ENCODE peak calls at places on chromosomes 7 and 10, in six cellular contexts. K is SK-N-SH, A is fibroblast of lung, U is kidney, Y is mammary epithelial cell, L is colonic mucosa. S is an unnamed sample.

GRCh38 chr7:111274882-111275281 is 184.0 kb downstream of the LRRN3 start:
- DNase-seq in K (no peak), A (peak), U (no peak), Y (no peak), L (no peak), S (no peak)

GRCh38 chr10:90269699-90270098 is 568.3 kb downstream of the KIF20B start:
- DNase-seq in K (no peak), A (no peak), U (no peak), Y (no peak), L (no peak), S (no peak)

GRCh38 chr7:65910237-65910636 is 37.4 kb downstream of the VKORC1L1 start:
- DNase-seq in K (no peak), A (peak), U (no peak), Y (no peak), L (no peak), S (no peak)

GRCh38 chr7:139899328-139900020 is 70.4 kb downstream of the TBXAS1 start:
- DNase-seq in K (no peak), A (peak), U (no peak), Y (no peak), L (no peak), S (no peak)

GRCh38 chr7:31782411-31782991 is 95.5 kb downstream of the PPP1R17 start:
- DNase-seq in K (peak), A (peak), U (no peak), Y (peak), L (no peak), S (peak)

GRCh38 chr7:106611911-106612310 is 49.0 kb downstream of the CCDC71L start:
- DNase-seq in K (no peak), A (no peak), U (no peak), Y (peak), L (no peak), S (no peak)

GRCh38 chr10:130934333-130935035 is 377.0 kb downstream of the TCERG1L start:
- DNase-seq in K (no peak), A (no peak), U (no peak), Y (no peak), L (no peak), S (peak)

GRCh38 chr7:30225863-30226361 is 58.5 kb upstream of the ZNRF2 start:
- DNase-seq in K (peak), A (peak), U (peak), Y (peak), L (peak), S (no peak)

GRCh38 chr10:100014129-100014762 is 4.5 kb upstream of the DNMBP start:
- DNase-seq in K (no peak), A (no peak), U (no peak), Y (no peak), L (no peak), S (no peak)

DNA sequence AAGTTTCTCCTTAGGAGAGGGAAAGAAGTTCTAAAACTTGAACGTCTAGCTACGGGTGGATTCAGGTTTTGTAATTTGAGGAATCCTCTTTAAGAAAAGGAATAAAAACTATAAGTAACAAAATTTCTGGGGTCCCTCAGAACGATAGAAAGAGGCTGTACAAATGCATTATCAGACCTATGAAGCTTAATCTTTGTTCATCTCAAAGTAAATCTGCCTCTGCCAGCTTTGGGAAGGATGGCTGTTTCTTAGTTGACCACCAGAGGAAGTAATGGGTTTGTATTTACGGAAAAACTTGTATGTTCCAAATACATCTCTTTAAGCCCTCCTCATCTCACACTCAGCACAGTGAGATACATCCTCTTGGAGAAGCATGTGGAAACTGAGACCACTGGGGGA is 864 bp downstream of the PSTK start:
- DNase-seq in K (peak), A (peak), U (no peak), Y (peak), L (no peak), S (no peak)
- TF ChIP-seq CTCF in K (peak), A (peak), U (no peak), Y (peak), L (no peak), S (peak)

GRCh38 chr10:124364674-124365073 is 54.0 kb downstream of the OAT start:
- DNase-seq in K (no peak), A (no peak), U (no peak), Y (no peak), L (no peak), S (no peak)

GRCh38 chr10:124367414-124367813 is 51.3 kb downstream of the OAT start:
- DNase-seq in K (no peak), A (no peak), U (no peak), Y (no peak), L (no peak), S (no peak)

GRCh38 chr10:124366343-124366742 is 52.4 kb downstream of the OAT start:
- DNase-seq in K (no peak), A (no peak), U (no peak), Y (no peak), L (no peak), S (no peak)

GRCh38 chr10:124367936-124368335 is 50.8 kb downstream of the OAT start:
- DNase-seq in K (no peak), A (no peak), U (no peak), Y (no peak), L (no peak), S (no peak)

DNA sequence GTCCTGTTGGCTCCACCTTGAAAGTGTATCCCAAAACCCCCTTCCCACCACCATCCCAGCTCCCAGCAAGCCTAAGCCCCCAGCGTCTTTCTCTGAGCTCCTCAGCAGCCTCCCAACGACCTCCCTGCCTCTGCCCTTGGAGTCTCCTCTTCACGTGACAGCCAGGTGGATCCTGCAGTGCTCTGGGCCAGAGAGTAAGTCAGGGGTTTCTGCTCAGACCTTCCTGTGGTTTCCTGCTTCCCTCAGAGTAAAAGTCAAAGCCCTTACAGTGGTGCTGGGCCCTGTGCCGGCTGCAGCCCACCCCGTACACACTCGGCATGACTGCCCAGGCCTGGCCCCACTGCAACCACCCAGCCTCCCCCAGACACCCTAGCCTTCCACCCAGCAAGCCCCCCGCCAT is 51.9 kb downstream of the OAT start:
- DNase-seq in K (no peak), A (no peak), U (no peak), Y (no peak), L (no peak), S (no peak)
- H3K9ac ChIP-seq in K (no peak), A (no peak), U (no peak), Y (no peak), L (no peak), S (no peak)

GRCh38 chr7:136213012-136213411 is 235.9 kb upstream of the MTPN start:
- DNase-seq in K (no peak), A (no peak), U (no peak), Y (no peak), L (no peak), S (no peak)

GRCh38 chr7:136214356-136214755 is 237.2 kb upstream of the MTPN start:
- DNase-seq in K (peak), A (no peak), U (no peak), Y (no peak), L (no peak), S (no peak)
- TF ChIP-seq CTCF in K (no peak), A (no peak), U (no peak), Y (no peak), L (no peak), S (peak)

DNA sequence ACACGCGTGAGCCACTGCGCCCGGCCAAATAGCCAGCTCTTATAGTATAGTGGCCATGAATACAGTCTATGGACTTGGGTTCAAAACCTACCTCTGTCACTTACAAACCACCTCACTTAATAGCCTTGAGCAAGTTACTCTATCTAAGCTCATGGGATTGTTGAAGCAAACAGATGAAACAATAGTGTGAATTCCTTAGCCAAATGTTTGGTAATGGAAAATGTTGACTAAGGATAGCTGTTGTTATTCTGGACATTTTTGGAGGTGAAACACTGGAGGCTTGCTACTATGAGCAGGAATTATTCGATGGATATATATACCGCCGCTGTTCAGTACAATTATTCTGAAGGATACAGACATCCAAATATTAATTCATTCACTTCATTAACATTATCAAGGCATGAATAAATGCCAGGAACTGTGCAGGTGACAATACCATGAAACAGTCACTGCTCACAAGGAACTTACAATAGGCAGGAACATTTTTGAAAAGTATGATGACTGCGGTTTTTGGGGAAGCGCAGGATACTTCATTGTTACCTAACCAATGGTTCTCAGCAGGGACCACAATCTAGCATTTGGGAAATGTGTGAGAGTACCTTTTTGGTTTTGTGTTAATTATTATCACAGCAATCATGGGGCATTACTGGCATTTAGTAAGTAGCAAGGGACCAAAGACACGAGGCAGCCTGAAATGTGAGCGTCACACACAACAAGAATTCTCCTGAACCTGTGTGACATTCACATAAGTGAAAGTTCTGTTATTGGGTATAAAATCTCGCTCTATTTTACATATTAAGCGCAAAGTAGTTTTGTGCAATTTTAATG is 55.7 kb downstream of the CUBN start:
- DNase-seq in K (no peak), A (peak), U (no peak), Y (no peak), L (no peak), S (no peak)
- H3K9ac ChIP-seq in K (no peak), A (no peak), U (no peak), Y (no peak), L (no peak), S (no peak)

GRCh38 chr10:73643362-73643761 is 2.1 kb upstream of the MYOZ1 start:
- DNase-seq in K (no peak), A (no peak), U (no peak), Y (no peak), L (no peak), S (no peak)

GRCh38 chr10:73646598-73647041 is 5.3 kb upstream of the MYOZ1 start:
- DNase-seq in K (no peak), A (no peak), U (no peak), Y (no peak), L (no peak), S (peak)

GRCh38 chr10:73644767-73645166 is 3.5 kb upstream of the MYOZ1 start:
- DNase-seq in K (no peak), A (no peak), U (no peak), Y (no peak), L (no peak), S (no peak)

GRCh38 chr10:73641272-73642060 is at the start of gene MYOZ1:
- DNase-seq in K (no peak), A (peak), U (no peak), Y (peak), L (no peak), S (no peak)

GRCh38 chr10:73644015-73644743 is 2.9 kb upstream of the MYOZ1 start:
- DNase-seq in K (peak), A (peak), U (no peak), Y (peak), L (peak), S (peak)
- TF ChIP-seq CTCF in K (peak), A (peak), U (peak), Y (peak), L (peak), S (peak)

S was measured in endodermal cell.